ENCODE peak calls at places on chromosomes 1 and 21, in nine cellular contexts. One of them, this sample, is unnamed.
A peak's percentile ranks its signal among the peaks of the same experiment; 100 is the strongest.

GRCh38 chr21:45972353-45972715 is 9.2 kb upstream of the COL6A1 start:
- DNase-seq in uterus: peak; percentile 67
- DNase-seq in tibial artery: peak; percentile 75
- DNase-seq in IMR-90: no peak
- DNase-seq in lung: no peak
- DNase-seq in CD8-positive, alpha-beta T cell: no peak
- DNase-seq in left ventricle myocardium inferior: peak; percentile 56
- DNase-seq in suprapubic skin: peak; percentile 74
- DNase-seq in fibroblast of lung: peak; percentile 31
- DNase-seq in this sample: peak; percentile 68

GRCh38 chr1:245288796-245289195 is 134.0 kb downstream of the KIF26B start:
- DNase-seq in uterus: no peak
- DNase-seq in tibial artery: no peak
- DNase-seq in IMR-90: peak; percentile 13
- DNase-seq in lung: no peak
- DNase-seq in CD8-positive, alpha-beta T cell: no peak
- DNase-seq in left ventricle myocardium inferior: no peak
- DNase-seq in suprapubic skin: no peak
- DNase-seq in fibroblast of lung: no peak
- DNase-seq in this sample: no peak

GRCh38 chr1:22753396-22754083 is 42.9 kb downstream of the EPHB2 start:
- DNase-seq in uterus: peak; percentile 36
- DNase-seq in tibial artery: peak; percentile 75
- DNase-seq in IMR-90: peak; percentile 82
- DNase-seq in lung: no peak
- DNase-seq in CD8-positive, alpha-beta T cell: no peak
- DNase-seq in left ventricle myocardium inferior: no peak
- DNase-seq in suprapubic skin: no peak
- DNase-seq in fibroblast of lung: peak; percentile 67
- DNase-seq in this sample: no peak

GRCh38 chr1:221100196-221100950 is 221.1 kb downstream of the HLX start:
- DNase-seq in uterus: no peak
- DNase-seq in tibial artery: no peak
- DNase-seq in IMR-90: peak; percentile 86
- DNase-seq in lung: no peak
- DNase-seq in CD8-positive, alpha-beta T cell: no peak
- DNase-seq in left ventricle myocardium inferior: no peak
- DNase-seq in suprapubic skin: no peak
- DNase-seq in fibroblast of lung: peak; percentile 87
- DNase-seq in this sample: no peak

GRCh38 chr1:41547336-41547735 is 62.9 kb upstream of the EDN2 start:
- DNase-seq in uterus: peak; percentile 9
- DNase-seq in tibial artery: peak; percentile 53
- DNase-seq in IMR-90: no peak
- DNase-seq in lung: no peak
- DNase-seq in CD8-positive, alpha-beta T cell: no peak
- DNase-seq in left ventricle myocardium inferior: no peak
- DNase-seq in suprapubic skin: peak; percentile 32
- DNase-seq in fibroblast of lung: no peak
- DNase-seq in this sample: no peak

GRCh38 chr1:150574260-150575071 is 4.9 kb downstream of the MCL1 start:
- DNase-seq in uterus: no peak
- DNase-seq in tibial artery: no peak
- DNase-seq in IMR-90: no peak
- DNase-seq in lung: no peak
- DNase-seq in CD8-positive, alpha-beta T cell: no peak
- DNase-seq in left ventricle myocardium inferior: no peak
- DNase-seq in suprapubic skin: no peak
- DNase-seq in fibroblast of lung: no peak
- DNase-seq in this sample: no peak

GRCh38 chr1:159005676-159006075 is 4.0 kb upstream of the IFI16 start:
- DNase-seq in uterus: no peak
- DNase-seq in tibial artery: no peak
- DNase-seq in IMR-90: no peak
- DNase-seq in lung: no peak
- DNase-seq in CD8-positive, alpha-beta T cell: no peak
- DNase-seq in left ventricle myocardium inferior: no peak
- DNase-seq in suprapubic skin: no peak
- DNase-seq in fibroblast of lung: no peak
- DNase-seq in this sample: no peak

GRCh38 chr1:170377896-170378634 is 153.9 kb upstream of the GORAB start:
- DNase-seq in uterus: no peak
- DNase-seq in tibial artery: no peak
- DNase-seq in IMR-90: no peak
- DNase-seq in lung: no peak
- DNase-seq in CD8-positive, alpha-beta T cell: no peak
- DNase-seq in left ventricle myocardium inferior: no peak
- DNase-seq in suprapubic skin: no peak
- DNase-seq in fibroblast of lung: peak; percentile 38
- DNase-seq in this sample: no peak

GRCh38 chr1:65495137-65495536 is 74.7 kb downstream of the LEPR start:
- DNase-seq in uterus: no peak
- DNase-seq in tibial artery: no peak
- DNase-seq in IMR-90: no peak
- DNase-seq in lung: no peak
- DNase-seq in CD8-positive, alpha-beta T cell: no peak
- DNase-seq in left ventricle myocardium inferior: no peak
- DNase-seq in suprapubic skin: no peak
- DNase-seq in fibroblast of lung: no peak
- DNase-seq in this sample: no peak

GRCh38 chr1:55635856-55636255 is 420.7 kb upstream of the USP24 start:
- DNase-seq in uterus: no peak
- DNase-seq in tibial artery: peak; percentile 76
- DNase-seq in IMR-90: peak; percentile 43
- DNase-seq in lung: no peak
- DNase-seq in CD8-positive, alpha-beta T cell: no peak
- DNase-seq in left ventricle myocardium inferior: no peak
- DNase-seq in suprapubic skin: no peak
- DNase-seq in fibroblast of lung: peak; percentile 80
- DNase-seq in this sample: no peak

GRCh38 chr1:46492269-46492853 is 2.7 kb downstream of the DMBX1 start:
- DNase-seq in uterus: no peak
- DNase-seq in tibial artery: no peak
- DNase-seq in IMR-90: no peak
- DNase-seq in lung: no peak
- DNase-seq in CD8-positive, alpha-beta T cell: no peak
- DNase-seq in left ventricle myocardium inferior: no peak
- DNase-seq in suprapubic skin: no peak
- DNase-seq in fibroblast of lung: no peak
- DNase-seq in this sample: no peak

GRCh38 chr1:9399510-9400424 is 107.1 kb downstream of the SPSB1 start:
- DNase-seq in uterus: no peak
- DNase-seq in tibial artery: peak; percentile 82
- DNase-seq in IMR-90: peak; percentile 48
- DNase-seq in lung: no peak
- DNase-seq in CD8-positive, alpha-beta T cell: no peak
- DNase-seq in left ventricle myocardium inferior: peak; percentile 62
- DNase-seq in suprapubic skin: no peak
- DNase-seq in fibroblast of lung: peak; percentile 51
- DNase-seq in this sample: peak; percentile 82

GRCh38 chr1:42484382-42484781 is 21.3 kb downstream of the CCDC30 start:
- DNase-seq in uterus: no peak
- DNase-seq in tibial artery: no peak
- DNase-seq in IMR-90: peak; percentile 95
- DNase-seq in lung: no peak
- DNase-seq in CD8-positive, alpha-beta T cell: no peak
- DNase-seq in left ventricle myocardium inferior: no peak
- DNase-seq in suprapubic skin: no peak
- DNase-seq in fibroblast of lung: peak; percentile 76
- DNase-seq in this sample: no peak

GRCh38 chr1:159908255-159908905 is 8.4 kb upstream of the CFAP45 start:
- DNase-seq in uterus: no peak
- DNase-seq in tibial artery: no peak
- DNase-seq in IMR-90: no peak
- DNase-seq in lung: no peak
- DNase-seq in CD8-positive, alpha-beta T cell: no peak
- DNase-seq in left ventricle myocardium inferior: no peak
- DNase-seq in suprapubic skin: no peak
- DNase-seq in fibroblast of lung: no peak
- DNase-seq in this sample: peak; percentile 31

GRCh38 chr1:204401747-204402146 is 9.9 kb downstream of the PPP1R15B start:
- DNase-seq in uterus: no peak
- DNase-seq in tibial artery: no peak
- DNase-seq in IMR-90: no peak
- DNase-seq in lung: no peak
- DNase-seq in CD8-positive, alpha-beta T cell: no peak
- DNase-seq in left ventricle myocardium inferior: no peak
- DNase-seq in suprapubic skin: no peak
- DNase-seq in fibroblast of lung: no peak
- DNase-seq in this sample: no peak

GRCh38 chr21:39217356-39218081 is 34.3 kb upstream of the PSMG1 start:
- DNase-seq in uterus: no peak
- DNase-seq in tibial artery: no peak
- DNase-seq in IMR-90: no peak
- DNase-seq in lung: no peak
- DNase-seq in CD8-positive, alpha-beta T cell: no peak
- DNase-seq in left ventricle myocardium inferior: no peak
- DNase-seq in suprapubic skin: no peak
- DNase-seq in fibroblast of lung: no peak
- DNase-seq in this sample: no peak

GRCh38 chr21:39215078-39215477 is 31.8 kb upstream of the PSMG1 start:
- DNase-seq in uterus: no peak
- DNase-seq in tibial artery: no peak
- DNase-seq in IMR-90: no peak
- DNase-seq in lung: no peak
- DNase-seq in CD8-positive, alpha-beta T cell: no peak
- DNase-seq in left ventricle myocardium inferior: no peak
- DNase-seq in suprapubic skin: no peak
- DNase-seq in fibroblast of lung: no peak
- DNase-seq in this sample: no peak

GRCh38 chr21:39216290-39216689 is 33.0 kb upstream of the PSMG1 start:
- DNase-seq in uterus: no peak
- DNase-seq in tibial artery: no peak
- DNase-seq in IMR-90: no peak
- DNase-seq in lung: no peak
- DNase-seq in CD8-positive, alpha-beta T cell: no peak
- DNase-seq in left ventricle myocardium inferior: no peak
- DNase-seq in suprapubic skin: no peak
- DNase-seq in fibroblast of lung: no peak
- DNase-seq in this sample: no peak

GRCh38 chr21:39220150-39220549 is 36.9 kb upstream of the PSMG1 start:
- DNase-seq in uterus: no peak
- DNase-seq in tibial artery: no peak
- DNase-seq in IMR-90: no peak
- DNase-seq in lung: no peak
- DNase-seq in CD8-positive, alpha-beta T cell: no peak
- DNase-seq in left ventricle myocardium inferior: no peak
- DNase-seq in suprapubic skin: no peak
- DNase-seq in fibroblast of lung: no peak
- DNase-seq in this sample: no peak

GRCh38 chr21:39218082-39218409 is 34.8 kb upstream of the PSMG1 start:
- DNase-seq in uterus: no peak
- DNase-seq in tibial artery: no peak
- DNase-seq in IMR-90: no peak
- DNase-seq in lung: no peak
- DNase-seq in CD8-positive, alpha-beta T cell: no peak
- DNase-seq in left ventricle myocardium inferior: no peak
- DNase-seq in suprapubic skin: no peak
- DNase-seq in fibroblast of lung: no peak
- DNase-seq in this sample: no peak
- H3K4me3 ChIP-seq in uterus: no peak overlapping the region
- H3K4me3 ChIP-seq in tibial artery: no peak overlapping the region
- H3K4me3 ChIP-seq in IMR-90: no peak overlapping the region
- H3K4me3 ChIP-seq in lung: no peak overlapping the region
- H3K4me3 ChIP-seq in CD8-positive, alpha-beta T cell: no peak overlapping the region
- H3K4me3 ChIP-seq in left ventricle myocardium inferior: no peak overlapping the region
- H3K4me3 ChIP-seq in suprapubic skin: no peak overlapping the region
- H3K4me3 ChIP-seq in fibroblast of lung: no peak overlapping the region
- H3K4me3 ChIP-seq in this sample: no peak overlapping the region

DNA sequence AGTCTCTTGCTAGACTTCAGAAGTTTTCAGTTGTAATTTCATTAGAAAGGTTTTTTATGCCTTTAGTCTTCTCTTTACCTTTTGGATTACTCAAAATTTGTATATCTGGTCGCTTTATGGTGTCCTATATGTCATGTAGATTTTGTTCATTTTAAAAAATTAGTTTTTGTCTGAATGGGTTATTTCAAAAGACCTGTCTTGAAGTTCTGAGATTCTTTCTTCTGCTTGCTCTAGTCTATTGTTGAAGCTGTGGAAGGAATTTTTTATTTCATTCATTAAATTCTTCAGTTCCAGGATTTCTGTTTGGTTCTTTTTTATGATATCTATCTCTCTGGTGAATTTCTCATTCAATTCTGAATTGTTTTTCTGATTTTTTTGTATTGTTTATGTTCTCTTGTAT is 46.5 kb upstream of the GCLM start:
- DNase-seq in uterus: no peak
- DNase-seq in tibial artery: no peak
- DNase-seq in IMR-90: no peak
- DNase-seq in lung: no peak
- DNase-seq in CD8-positive, alpha-beta T cell: no peak
- DNase-seq in left ventricle myocardium inferior: no peak
- DNase-seq in suprapubic skin: no peak
- DNase-seq in fibroblast of lung: no peak
- DNase-seq in this sample: no peak
- H3K9me3 ChIP-seq in uterus: no peaks in the 10 kb centered on the region
- H3K9me3 ChIP-seq in tibial artery: peaks cover 14% of the 10 kb centered on the region
- H3K9me3 ChIP-seq in IMR-90: peaks cover 5% of the 10 kb centered on the region
- H3K9me3 ChIP-seq in lung: peaks cover 4% of the 10 kb centered on the region
- H3K9me3 ChIP-seq in CD8-positive, alpha-beta T cell: peaks cover 11% of the 10 kb centered on the region
- H3K9me3 ChIP-seq in left ventricle myocardium inferior: peaks cover 56% of the 10 kb centered on the region
- H3K9me3 ChIP-seq in suprapubic skin: peaks cover 11% of the 10 kb centered on the region
- H3K9me3 ChIP-seq in fibroblast of lung: no peaks in the 10 kb centered on the region
- H3K9me3 ChIP-seq in this sample: peaks cover 10% of the 10 kb centered on the region

DNA sequence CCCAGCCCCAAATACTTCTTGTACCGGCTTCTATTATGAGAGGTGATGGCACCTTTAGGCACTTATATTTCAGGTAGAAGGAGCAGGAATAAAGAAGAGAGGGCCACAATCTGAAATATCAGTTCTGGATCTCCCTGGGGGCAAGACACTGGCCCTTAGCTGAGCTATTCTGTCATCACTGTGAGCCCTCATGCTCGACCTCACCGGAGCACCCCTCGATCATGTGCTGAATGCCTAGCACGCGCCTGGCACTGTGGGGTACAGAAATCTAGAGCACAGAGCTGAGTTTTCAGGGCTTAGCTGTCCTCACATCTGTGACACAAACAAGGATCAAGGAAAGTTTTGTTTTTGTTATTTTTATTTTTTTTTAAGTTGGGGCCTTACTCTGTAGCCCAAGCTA is 7.6 kb upstream of the MX1 start:
- DNase-seq in uterus: no peak
- DNase-seq in tibial artery: peak; percentile 55
- DNase-seq in IMR-90: no peak
- DNase-seq in lung: no peak
- DNase-seq in CD8-positive, alpha-beta T cell: no peak
- DNase-seq in left ventricle myocardium inferior: no peak
- DNase-seq in suprapubic skin: no peak
- DNase-seq in fibroblast of lung: no peak
- DNase-seq in this sample: no peak
- H3K4me3 ChIP-seq in uterus: no peak overlapping the region
- H3K4me3 ChIP-seq in tibial artery: no peak overlapping the region
- H3K4me3 ChIP-seq in IMR-90: no peak overlapping the region
- H3K4me3 ChIP-seq in lung: no peak overlapping the region
- H3K4me3 ChIP-seq in CD8-positive, alpha-beta T cell: no peak overlapping the region
- H3K4me3 ChIP-seq in left ventricle myocardium inferior: no peak overlapping the region
- H3K4me3 ChIP-seq in suprapubic skin: no peak overlapping the region
- H3K4me3 ChIP-seq in fibroblast of lung: no peak overlapping the region
- H3K4me3 ChIP-seq in this sample: no peak overlapping the region

DNA sequence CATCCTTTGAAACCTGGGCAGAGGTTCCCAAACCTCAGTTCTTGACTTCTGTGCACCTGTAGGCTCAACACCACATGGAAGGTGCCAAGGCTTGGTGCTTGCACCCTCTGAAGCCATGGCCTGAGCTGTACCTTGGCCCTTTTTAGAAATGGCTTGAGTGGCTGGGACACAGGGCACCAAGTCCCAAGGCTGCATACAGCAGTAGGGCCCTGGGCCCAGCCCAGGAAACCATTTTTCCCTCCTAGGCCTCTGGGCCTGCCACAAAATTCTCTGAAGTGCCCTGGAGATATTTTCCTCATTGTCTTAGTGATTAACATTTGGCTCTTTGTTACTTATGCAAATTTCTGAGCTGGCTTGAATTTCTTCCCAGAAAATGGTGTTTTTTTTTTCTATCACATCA is 65.6 kb upstream of the ACTRT2 start:
- DNase-seq in uterus: no peak
- DNase-seq in tibial artery: no peak
- DNase-seq in IMR-90: no peak
- DNase-seq in lung: no peak
- DNase-seq in CD8-positive, alpha-beta T cell: no peak
- DNase-seq in left ventricle myocardium inferior: no peak
- DNase-seq in suprapubic skin: no peak
- DNase-seq in fibroblast of lung: no peak
- DNase-seq in this sample: no peak
- H3K9me3 ChIP-seq in uterus: no peaks in the 10 kb centered on the region
- H3K9me3 ChIP-seq in tibial artery: peaks cover 6% of the 10 kb centered on the region
- H3K9me3 ChIP-seq in IMR-90: peaks cover 34% of the 10 kb centered on the region
- H3K9me3 ChIP-seq in lung: peaks cover 19% of the 10 kb centered on the region
- H3K9me3 ChIP-seq in CD8-positive, alpha-beta T cell: no peaks in the 10 kb centered on the region
- H3K9me3 ChIP-seq in left ventricle myocardium inferior: peaks cover 60% of the 10 kb centered on the region
- H3K9me3 ChIP-seq in suprapubic skin: peaks cover 8% of the 10 kb centered on the region
- H3K9me3 ChIP-seq in fibroblast of lung: no peaks in the 10 kb centered on the region
- H3K9me3 ChIP-seq in this sample: no peaks in the 10 kb centered on the region